ENCODE peak calls at places on chromosomes 16 and 17, in six cellular contexts. Y is GM12892, J is H1, M is HepG2, K is K562, E is GM12878. V is an unnamed sample.

GRCh38 chr16:13997526-13997925 is 73.6 kb upstream of the MRTFB start:
- DNase-seq in Y (no peak), M (no peak), E (no peak), K (no peak), J (no peak), V (no peak)

GRCh38 chr17:28726396-28726911 is 421 bp upstream of the TLCD1 start:
- DNase-seq in Y (peak; percentile 65), M (peak; percentile 48), K (no peak), J (no peak), E (no peak), V (no peak)

GRCh38 chr17:58365185-58365979 is 13.4 kb upstream of the SUPT4H1 start:
- DNase-seq in J (no peak), Y (no peak), E (no peak), K (no peak), M (peak; percentile 45), V (no peak)

GRCh38 chr16:56354746-56355145 is 70.6 kb downstream of the AMFR start:
- DNase-seq in J (no peak), E (no peak), Y (no peak), M (no peak), K (no peak), V (no peak)

GRCh38 chr17:80347948-80348351 is 67.0 kb upstream of the ENDOV start:
- DNase-seq in Y (no peak), K (no peak), J (no peak), M (no peak), E (no peak), V (no peak)

GRCh38 chr16:56311208-56312027 is 113.9 kb downstream of the AMFR start:
- DNase-seq in E (no peak), K (no peak), Y (no peak), M (no peak), J (no peak), V (no peak)

GRCh38 chr17:60224064-60224463 is 74.3 kb downstream of the CA4 start:
- DNase-seq in K (no peak), J (no peak), M (no peak), Y (no peak), E (no peak), V (no peak)

GRCh38 chr16:28982418-28982817 is 2.4 kb upstream of the LAT start:
- DNase-seq in K (no peak), J (no peak), E (no peak), M (no peak), Y (no peak), V (no peak)

GRCh38 chr17:8057691-8058114 is 18.8 kb downstream of the ALOX15B start:
- DNase-seq in M (peak; percentile 75), E (peak; percentile 45), J (peak; percentile 56), Y (peak; percentile 53), K (peak; percentile 71), V (no peak)

GRCh38 chr16:11254913-11255736 is 879 bp downstream of the SOCS1 start:
- DNase-seq in K (peak; percentile 69), J (no peak), E (no peak), Y (no peak), M (no peak), V (peak; percentile 61)

GRCh38 chr16:8511464-8511863 is 78.8 kb downstream of the TMEM114 start:
- DNase-seq in Y (no peak), E (no peak), M (no peak), K (peak; percentile 47), J (no peak), V (no peak)

GRCh38 chr17:5027921-5028320 is 7.3 kb downstream of the SLC52A1 start:
- DNase-seq in M (no peak), J (no peak), K (no peak), Y (no peak), E (no peak), V (no peak)
- TF ChIP-seq TAF1 in M (no peak), J (no peak), K (no peak), Y (no peak), E (no peak), V (no peak)

GRCh38 chr16:48138543-48138942 is 17.2 kb downstream of the ABCC12 start:
- DNase-seq in M (no peak), E (no peak), Y (no peak), K (no peak), J (no peak), V (no peak)
- TF ChIP-seq POLR2A in M (no peak), E (no peak), Y (no peak), K (no peak), J (no peak), V (no peak)

GRCh38 chr16:85810742-85811115 is 11.2 kb downstream of the COX4I1 start:
- DNase-seq in K (no peak), Y (no peak), M (no peak), E (no peak), J (no peak), V (no peak)
- TF ChIP-seq TAF1 in K (no peak), Y (no peak), M (no peak), E (no peak), J (no peak), V (no peak)

GRCh38 chr17:17909078-17909477 is 63.1 kb downstream of the TOM1L2 start:
- DNase-seq in E (no peak), K (no peak), J (no peak), Y (no peak), M (no peak), V (no peak)
- TF ChIP-seq POLR2A in E (no peak), K (no peak), J (no peak), Y (no peak), M (no peak), V (no peak)

GRCh38 chr16:84844561-84845495 is 25.0 kb downstream of the CRISPLD2 start:
- DNase-seq in J (peak; percentile 69), M (no peak), E (no peak), K (no peak), Y (peak; percentile 10), V (no peak)
- TF ChIP-seq TAF1 in J (no peak), M (no peak), E (no peak), K (no peak), Y (no peak), V (no peak)

V was measured in GM12891.